ENCODE peak calls at places on chromosomes 6 and 20, in four cellular contexts. P is HCT116, Y is sigmoid colon, B is GM23338. Z is an unnamed sample.

GRCh38 chr6:4059115-4059777 is 19.7 kb downstream of the FAM217A start:
- DNase-seq in P (no peak), Y (no peak), B (no peak), Z (no peak)

GRCh38 chr6:3211681-3212080 is 15.8 kb downstream of the TUBB2B start:
- DNase-seq in P (no peak), B (no peak), Y (no peak), Z (no peak)

GRCh38 chr20:49712918-49713778 is 530 bp downstream of the B4GALT5 start:
- DNase-seq in B (peak), P (no peak), Y (peak), Z (peak)

GRCh38 chr6:156720739-156721714 is 56.2 kb upstream of the ARID1B start:
- DNase-seq in P (no peak), Y (no peak), B (peak), Z (peak)

GRCh38 chr20:25195962-25196700 is 619 bp downstream of the ENTPD6 start:
- DNase-seq in P (peak), B (peak), Y (no peak), Z (peak)

GRCh38 chr6:89007209-89008001 is 44.0 kb upstream of the RNGTT start:
- DNase-seq in B (peak), Y (no peak), P (no peak), Z (no peak)

GRCh38 chr6:18155864-18156396 is 708 bp downstream of the KDM1B start:
- DNase-seq in Y (peak), B (peak), P (peak), Z (peak)

GRCh38 chr6:105510746-105511145 is 107.9 kb upstream of the PREP start:
- DNase-seq in B (no peak), P (no peak), Y (no peak), Z (no peak)

GRCh38 chr6:52191824-52192223 is 5.6 kb downstream of the IL17A start:
- DNase-seq in B (no peak), P (no peak), Y (no peak), Z (no peak)

GRCh38 chr6:127576874-127577273 is at the start of gene C6orf58:
- DNase-seq in Y (no peak), P (no peak), B (no peak), Z (no peak)

GRCh38 chr20:47317127-47317895 is 39.2 kb downstream of the ZMYND8 start:
- DNase-seq in B (peak), P (peak), Y (peak), Z (peak)

GRCh38 chr6:52590634-52590985 is 13.8 kb upstream of the TRAM2 start:
- DNase-seq in P (no peak), B (no peak), Y (no peak), Z (no peak)

GRCh38 chr6:163335671-163336545 is 78.6 kb upstream of the QKI start:
- DNase-seq in Y (peak), P (no peak), B (peak), Z (no peak)

GRCh38 chr20:4674672-4675071 is 47.0 kb upstream of the PRND start:
- DNase-seq in Y (no peak), B (no peak), P (no peak), Z (no peak)

GRCh38 chr20:57291694-57292093 is 25.3 kb upstream of the BMP7 start:
- DNase-seq in P (no peak), Y (no peak), B (no peak), Z (no peak)

GRCh38 chr20:52145587-52145986 is 46.0 kb downstream of the ZFP64 start:
- DNase-seq in P (no peak), B (no peak), Y (no peak), Z (no peak)

GRCh38 chr6:150336299-150336698 is 32.5 kb upstream of the IYD start:
- DNase-seq in P (peak), B (no peak), Y (no peak), Z (no peak)

GRCh38 chr20:38645980-38646858 is 44.6 kb downstream of the ARHGAP40 start:
- DNase-seq in Y (peak), P (peak), B (peak), Z (peak)

GRCh38 chr20:20710847-20711315 is 1.6 kb downstream of the RALGAPA2 start:
- DNase-seq in P (no peak), Y (no peak), B (no peak), Z (peak)

GRCh38 chr6:20605581-20605980 is 71.3 kb downstream of the CDKAL1 start:
- DNase-seq in P (no peak), Y (no peak), B (no peak), Z (no peak)

DNA sequence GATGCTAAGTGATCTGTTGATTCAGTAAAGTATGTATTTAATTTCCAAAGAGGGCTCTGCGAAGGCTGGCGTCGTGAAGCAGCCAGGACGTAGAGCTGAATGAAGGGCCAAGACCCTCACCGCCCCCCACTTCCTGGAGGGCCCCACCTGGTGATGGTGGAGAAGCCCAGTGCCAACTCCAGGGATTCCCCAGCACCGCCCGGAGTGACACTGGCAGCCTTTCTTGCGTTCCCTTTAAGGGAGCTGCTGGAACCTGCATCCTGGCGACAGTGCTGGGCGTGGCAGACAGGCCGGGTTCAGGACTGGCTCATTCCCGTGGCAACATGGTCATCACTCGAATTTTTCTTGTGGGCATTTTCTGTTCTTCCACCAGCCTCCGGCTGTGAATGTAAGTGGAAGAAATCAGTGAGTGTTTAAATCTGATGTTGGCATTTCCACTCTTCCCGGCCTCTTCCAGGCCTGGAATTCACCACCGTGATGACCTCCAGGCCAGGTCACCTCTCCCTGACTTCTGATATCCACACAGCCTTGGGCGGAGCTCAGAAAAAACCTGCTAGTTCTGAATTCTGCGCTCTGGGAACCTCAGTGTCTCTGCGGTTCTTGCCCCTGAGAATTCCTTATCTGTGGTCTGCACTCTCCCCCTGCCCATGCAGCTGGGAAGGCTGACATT is 57.4 kb upstream of the DACT2 start:
- DNase-seq in B (no peak), P (no peak), Y (peak), Z (no peak)
- H3K27ac ChIP-seq in B (no peak), P (no peak), Y (no peak), Z (no peak)

GRCh38 chr20:9114709-9115108 is 45.8 kb downstream of the PLCB4 start:
- DNase-seq in Y (no peak), B (no peak), P (no peak), Z (no peak)

GRCh38 chr20:9112541-9113515 is 43.9 kb downstream of the PLCB4 start:
- DNase-seq in B (no peak), Y (no peak), P (no peak), Z (no peak)

GRCh38 chr20:9110916-9111432 is 42.1 kb downstream of the PLCB4 start:
- DNase-seq in Y (no peak), P (no peak), B (no peak), Z (no peak)

GRCh38 chr20:9110365-9110764 is 41.5 kb downstream of the PLCB4 start:
- DNase-seq in Y (no peak), B (no peak), P (no peak), Z (no peak)
- TF ChIP-seq POLR2AphosphoS5 in Y (no peak), B (no peak), P (no peak), Z (no peak)

DNA sequence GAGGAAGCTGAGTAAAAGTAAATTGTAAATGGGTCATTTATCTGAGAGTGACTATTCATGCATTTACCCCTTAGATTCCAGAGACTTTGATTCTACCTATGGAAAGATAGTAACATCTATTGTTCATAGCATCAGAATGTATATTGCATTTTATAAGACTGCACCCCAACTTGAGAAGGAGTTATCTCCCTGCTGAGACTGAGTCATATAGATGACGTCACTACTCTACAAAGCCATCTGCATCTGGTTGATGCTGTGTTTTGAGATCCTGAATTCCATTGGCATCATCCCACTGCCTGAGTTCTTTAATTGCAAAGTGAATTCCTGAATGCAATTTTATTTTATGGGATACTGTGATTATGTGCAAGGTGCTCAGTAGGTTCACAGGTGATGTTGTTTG is 444.0 kb upstream of the SLC35B3 start:
- DNase-seq in P (no peak), B (no peak), Y (no peak), Z (no peak)
- H3K27ac ChIP-seq in P (no peak), B (no peak), Y (no peak), Z (no peak)

DNA sequence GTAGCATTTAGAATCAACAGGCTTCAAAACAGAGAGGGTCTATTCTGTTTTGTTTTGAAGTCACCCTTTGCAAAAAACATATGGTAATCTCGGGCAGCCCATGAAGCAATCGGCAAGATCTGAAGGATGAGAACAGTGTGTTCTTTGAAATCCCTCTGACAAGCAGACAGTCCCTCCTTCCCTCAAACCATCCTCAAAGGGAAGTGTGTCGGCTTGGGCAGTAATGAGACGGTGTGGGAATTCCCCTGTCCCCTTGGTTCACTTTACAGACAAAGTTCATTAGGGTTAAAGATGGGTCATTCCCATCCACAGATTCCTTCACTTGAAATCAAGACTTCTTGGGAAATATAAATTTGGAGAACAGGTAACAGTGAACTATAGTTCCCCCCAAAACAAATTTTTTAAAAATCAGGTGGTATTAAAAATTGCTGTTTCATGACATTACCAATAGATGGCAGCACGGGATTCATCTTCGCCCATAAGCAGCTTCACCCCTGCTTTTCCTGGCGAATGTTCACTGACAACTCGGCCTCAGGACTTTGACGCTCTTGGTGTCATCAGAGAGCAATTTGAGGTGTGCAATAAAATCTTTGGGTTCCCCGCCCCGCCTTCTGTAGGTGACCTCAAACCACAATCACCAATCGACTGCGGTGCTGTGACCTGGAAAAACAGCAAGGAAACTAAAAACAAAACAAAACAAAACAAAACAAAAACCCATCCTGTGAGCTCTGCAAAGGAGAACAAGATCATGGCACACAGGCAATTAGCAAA is 159.3 kb upstream of the TNFAIP3 start:
- DNase-seq in Y (peak), P (peak), B (peak), Z (peak)
- TF ChIP-seq POLR2AphosphoS5 in Y (no peak), P (no peak), B (no peak), Z (no peak)

GRCh38 chr6:101490857-101491256 is 97.3 kb downstream of the GRIK2 start:
- DNase-seq in Y (no peak), P (no peak), B (no peak), Z (no peak)
- H3K27ac ChIP-seq in Y (no peak), P (no peak), B (no peak), Z (no peak)

GRCh38 chr6:39849228-39849627 is 57.1 kb downstream of the DAAM2 start:
- DNase-seq in B (no peak), Y (no peak), P (no peak), Z (no peak)

GRCh38 chr6:39850897-39851296 is 58.7 kb downstream of the DAAM2 start:
- DNase-seq in Y (peak), P (no peak), B (no peak), Z (no peak)

GRCh38 chr6:39848171-39848570 is 56.0 kb downstream of the DAAM2 start:
- DNase-seq in B (no peak), Y (no peak), P (no peak), Z (no peak)

GRCh38 chr6:39847216-39847615 is 55.0 kb downstream of the DAAM2 start:
- DNase-seq in P (no peak), B (peak), Y (peak), Z (no peak)

DNA sequence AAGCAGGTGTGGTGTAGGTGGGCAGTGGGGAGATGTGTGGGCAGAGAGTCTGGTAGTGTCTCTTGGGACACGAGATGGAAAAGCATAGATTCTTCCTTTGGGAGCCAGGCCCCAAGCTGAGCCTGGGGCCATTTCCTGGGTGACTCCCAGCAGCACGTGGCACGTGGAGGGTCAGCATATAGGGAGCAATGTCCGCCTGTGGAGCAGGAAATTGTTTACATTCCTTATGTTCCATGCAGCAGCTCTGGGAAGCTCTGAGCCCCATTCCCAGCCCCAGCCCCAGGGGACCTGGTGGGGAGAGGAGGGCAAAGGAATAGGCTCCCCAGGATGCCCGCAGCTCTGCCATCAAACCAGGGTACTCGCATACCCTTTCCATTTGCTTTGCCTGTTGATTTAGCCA is 57.6 kb downstream of the DAAM2 start:
- DNase-seq in Y (peak), B (no peak), P (no peak), Z (no peak)
- TF ChIP-seq POLR2AphosphoS5 in Y (no peak), B (no peak), P (no peak), Z (no peak)

GRCh38 chr6:27687154-27688013 is 214.5 kb upstream of the ZNF184 start:
- DNase-seq in P (peak), B (peak), Y (peak), Z (peak)
- H3K27ac ChIP-seq in P (peak), B (no peak), Y (peak), Z (peak)

DNA sequence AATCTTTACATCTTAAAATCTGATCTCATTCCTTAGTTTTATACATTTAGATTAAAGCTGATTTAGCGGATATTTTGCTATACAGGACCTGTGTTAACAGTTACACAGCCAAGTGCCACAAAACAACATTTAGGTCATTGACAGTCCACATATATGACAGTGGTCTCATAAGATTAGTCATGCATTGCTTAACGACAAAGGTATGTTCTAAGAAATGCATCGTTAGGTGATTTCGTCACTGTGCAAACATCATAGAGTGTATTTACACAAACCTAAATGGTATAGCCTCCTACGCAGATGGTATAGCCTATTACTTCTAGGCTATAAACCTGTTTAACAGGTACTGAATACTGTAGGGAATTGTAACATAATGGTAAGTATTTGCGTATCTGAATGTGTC is 21.6 kb downstream of the ADGRG6 start:
- DNase-seq in Y (no peak), B (no peak), P (no peak), Z (no peak)
- TF ChIP-seq POLR2AphosphoS5 in Y (no peak), B (no peak), P (no peak), Z (peak)

Z was measured in transverse colon.